ENCODE peak calls at places on chromosome 15, in six cellular contexts. E is heart right ventricle, I is testis, Y is fibroblast of lung, F is ovary, G is brain microvascular endothelial cell. P is an unnamed sample.

GRCh38 chr15:55319537-55320325 is 709 bp downstream of the PIGB start:
- DNase-seq in I (peak), G (no peak), Y (peak), E (no peak), F (peak), P (no peak)

GRCh38 chr15:38069001-38069400 is 134.6 kb downstream of the TMCO5A start:
- DNase-seq in Y (peak), I (no peak), G (peak), E (peak), F (no peak), P (no peak)

GRCh38 chr15:84911879-84912660 is 27.6 kb downstream of the SLC28A1 start:
- DNase-seq in G (peak), F (peak), I (peak), E (peak), Y (peak), P (no peak)

GRCh38 chr15:59741274-59741906 is 52.3 kb upstream of the BNIP2 start:
- DNase-seq in G (peak), E (no peak), I (peak), Y (peak), F (no peak), P (peak)

GRCh38 chr15:52252781-52253180 is 42.8 kb downstream of the MYO5C start:
- DNase-seq in F (no peak), Y (peak), G (peak), E (no peak), I (no peak), P (no peak)

GRCh38 chr15:31090741-31091140 is 10.8 kb downstream of the TRPM1 start:
- DNase-seq in Y (no peak), E (no peak), F (no peak), I (no peak), G (no peak), P (no peak)

GRCh38 chr15:70602281-70602680 is 161.1 kb downstream of the UACA start:
- DNase-seq in Y (no peak), F (no peak), E (no peak), I (no peak), G (no peak), P (no peak)

GRCh38 chr15:84968301-84968700 is 13.4 kb upstream of the PDE8A start:
- DNase-seq in E (no peak), F (no peak), Y (no peak), I (no peak), G (no peak), P (no peak)

GRCh38 chr15:35698978-35699377 is 153.0 kb upstream of the DPH6 start:
- DNase-seq in F (no peak), G (no peak), I (no peak), Y (no peak), E (no peak), P (no peak)

GRCh38 chr15:101351736-101352135 is 56.7 kb upstream of the SNRPA1 start:
- DNase-seq in F (no peak), Y (no peak), G (no peak), I (no peak), E (no peak), P (no peak)

GRCh38 chr15:61841461-61841860 is 218.8 kb downstream of the VPS13C start:
- DNase-seq in E (no peak), F (no peak), G (no peak), I (no peak), Y (no peak), P (no peak)

GRCh38 chr15:75578206-75578947 is 738 bp downstream of the PTPN9 start:
- DNase-seq in I (peak), G (no peak), E (no peak), F (peak), Y (peak), P (peak)

GRCh38 chr15:57418640-57419039 is 42.3 kb downstream of the CGNL1 start:
- DNase-seq in Y (no peak), I (no peak), G (no peak), E (no peak), F (no peak), P (no peak)

GRCh38 chr15:53693729-53694533 is 65.5 kb downstream of the WDR72 start:
- DNase-seq in F (peak), I (peak), E (peak), Y (no peak), G (no peak), P (no peak)

GRCh38 chr15:62845239-62846126 is 197.1 kb upstream of the TPM1 start:
- DNase-seq in Y (no peak), F (no peak), G (no peak), I (no peak), E (no peak), P (no peak)

GRCh38 chr15:31082771-31083393 is 18.6 kb downstream of the TRPM1 start:
- DNase-seq in G (no peak), I (no peak), F (no peak), E (no peak), Y (peak), P (no peak)

GRCh38 chr15:67839358-67839928 is 402 bp downstream of the RNU6-1 start:
- DNase-seq in I (no peak), G (no peak), E (no peak), F (peak), Y (peak), P (peak)

GRCh38 chr15:76206325-76206976 is 104.8 kb downstream of the ETFA start:
- DNase-seq in Y (peak), E (peak), I (peak), F (peak), G (peak), P (no peak)

GRCh38 chr15:92820233-92821021 is 79.7 kb upstream of the CHD2 start:
- DNase-seq in I (peak), G (peak), E (peak), Y (peak), F (peak), P (peak)

GRCh38 chr15:40217166-40217785 is 21.6 kb upstream of the PAK6 start:
- DNase-seq in Y (peak), F (peak), G (peak), I (peak), E (peak), P (peak)

DNA sequence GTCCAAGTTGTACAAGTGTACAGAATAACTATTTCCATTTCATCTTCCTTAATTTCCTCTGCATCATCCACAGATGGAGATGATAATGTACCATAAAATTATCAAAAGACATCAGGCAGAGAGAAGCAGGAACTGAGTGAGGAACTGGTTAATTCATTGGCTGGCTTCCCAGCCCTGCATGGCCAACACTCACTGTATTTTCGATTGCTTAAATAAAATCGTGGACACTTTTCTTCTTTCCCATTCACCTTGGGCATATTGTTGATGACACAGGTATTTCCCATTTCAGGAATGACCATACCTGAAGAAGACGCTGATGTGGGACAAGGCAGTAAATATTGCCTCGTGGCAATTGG is 144.2 kb upstream of the ABHD17C start:
- DNase-seq in E (no peak), Y (peak), F (no peak), I (no peak), G (peak), P (no peak)
- H3K27ac ChIP-seq in E (no peak), Y (peak), F (no peak), I (no peak), G (peak), P (no peak)

DNA sequence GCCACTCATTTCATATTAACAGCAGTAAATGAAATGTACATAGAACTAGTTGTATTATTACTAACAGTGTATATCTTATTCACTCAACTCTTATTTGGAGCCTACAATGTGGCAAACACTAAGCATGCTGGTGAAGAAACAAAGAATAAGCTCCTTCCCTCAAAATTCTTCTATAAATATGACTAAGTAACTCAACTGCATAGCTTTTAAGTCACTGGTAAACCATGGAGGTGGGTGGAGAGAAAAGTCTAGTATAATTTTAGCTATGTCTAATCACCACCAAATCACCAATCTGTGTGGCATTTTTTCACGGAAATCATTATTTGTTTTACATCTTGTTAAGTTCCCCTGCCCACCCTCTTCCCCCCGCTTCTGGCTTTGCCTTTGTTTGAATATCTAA is 17.5 kb downstream of the COPS2 start:
- DNase-seq in G (peak), F (no peak), I (no peak), Y (no peak), E (no peak), P (no peak)
- TF ChIP-seq CTCF in G (no peak), F (no peak), I (no peak), Y (no peak), E (no peak), P (no peak)

GRCh38 chr15:95210436-95210981 is 979.1 kb downstream of the MCTP2 start:
- DNase-seq in G (no peak), E (no peak), I (no peak), F (no peak), Y (no peak), P (no peak)

DNA sequence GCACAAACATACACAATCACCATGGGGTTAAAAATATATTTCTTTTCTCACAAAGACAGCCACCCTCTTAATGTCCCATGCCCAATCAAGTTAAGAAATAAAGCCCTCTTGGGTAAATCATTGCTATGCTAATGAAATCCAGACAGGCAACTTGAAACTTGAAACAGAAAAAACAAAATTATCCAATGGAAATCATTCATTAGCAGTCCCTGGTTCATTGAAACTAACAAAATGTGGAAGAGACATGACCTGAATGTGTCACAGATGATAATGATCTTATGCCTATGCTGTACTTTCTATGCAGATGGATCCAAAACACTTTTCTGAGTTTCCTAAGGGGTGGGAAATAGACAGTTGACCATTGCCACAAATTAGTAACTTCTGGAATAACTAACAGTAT is 983.7 kb downstream of the MCTP2 start:
- DNase-seq in F (no peak), G (no peak), I (no peak), E (no peak), Y (no peak), P (no peak)
- H3K4me3 ChIP-seq in F (no peak), G (no peak), I (no peak), E (no peak), Y (no peak), P (no peak)

GRCh38 chr15:80489030-80489594 is 84.9 kb downstream of the ARNT2 start:
- DNase-seq in I (peak), E (no peak), Y (peak), F (no peak), G (peak), P (no peak)
- H3K27ac ChIP-seq in I (peak), E (no peak), Y (peak), F (peak), G (peak), P (no peak)

GRCh38 chr15:48406911-48407310 is 75.7 kb downstream of the DUT start:
- DNase-seq in Y (no peak), I (no peak), E (no peak), G (no peak), F (no peak), P (no peak)
- TF ChIP-seq CTCF in Y (peak), I (no peak), E (no peak), G (peak), F (no peak), P (peak)

DNA sequence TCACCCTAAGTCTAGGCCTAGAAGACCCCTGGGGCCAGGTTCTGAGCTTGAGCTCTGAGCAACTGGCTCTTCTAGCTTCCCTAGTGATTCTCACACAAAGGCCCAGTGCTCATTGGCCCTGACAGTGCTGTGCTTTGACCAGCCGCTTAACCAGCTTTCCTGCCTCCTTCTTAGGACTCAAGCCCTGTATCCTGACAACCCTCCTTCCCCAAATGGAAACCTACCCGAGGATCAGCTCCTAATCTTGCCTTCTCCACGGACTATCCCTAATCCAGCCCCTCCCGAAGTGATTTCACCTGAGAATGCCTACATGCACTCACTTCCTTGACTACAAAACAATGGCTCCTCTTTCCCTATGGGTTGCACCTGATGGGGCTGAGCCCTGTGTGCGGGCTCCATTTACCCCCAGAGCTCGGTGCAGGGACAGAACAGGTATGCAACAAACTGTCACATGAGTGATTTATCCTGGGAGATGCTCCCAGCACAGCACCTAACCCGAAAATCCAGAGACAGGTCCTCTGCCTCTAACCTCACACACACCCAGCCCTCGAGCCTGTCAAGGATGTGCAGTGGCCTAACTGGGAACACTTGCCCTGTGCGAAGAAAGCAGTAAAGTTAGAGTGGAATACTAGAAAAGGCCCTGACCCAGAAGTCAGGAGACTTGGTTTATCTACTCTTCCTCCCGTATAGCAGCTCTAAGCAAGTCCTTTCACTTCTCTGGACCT is 2.3 kb downstream of the MEGF11 start:
- DNase-seq in F (no peak), Y (no peak), I (no peak), G (no peak), E (no peak), P (peak)
- H3K4me3 ChIP-seq in F (no peak), Y (no peak), I (no peak), G (no peak), E (no peak), P (no peak)

DNA sequence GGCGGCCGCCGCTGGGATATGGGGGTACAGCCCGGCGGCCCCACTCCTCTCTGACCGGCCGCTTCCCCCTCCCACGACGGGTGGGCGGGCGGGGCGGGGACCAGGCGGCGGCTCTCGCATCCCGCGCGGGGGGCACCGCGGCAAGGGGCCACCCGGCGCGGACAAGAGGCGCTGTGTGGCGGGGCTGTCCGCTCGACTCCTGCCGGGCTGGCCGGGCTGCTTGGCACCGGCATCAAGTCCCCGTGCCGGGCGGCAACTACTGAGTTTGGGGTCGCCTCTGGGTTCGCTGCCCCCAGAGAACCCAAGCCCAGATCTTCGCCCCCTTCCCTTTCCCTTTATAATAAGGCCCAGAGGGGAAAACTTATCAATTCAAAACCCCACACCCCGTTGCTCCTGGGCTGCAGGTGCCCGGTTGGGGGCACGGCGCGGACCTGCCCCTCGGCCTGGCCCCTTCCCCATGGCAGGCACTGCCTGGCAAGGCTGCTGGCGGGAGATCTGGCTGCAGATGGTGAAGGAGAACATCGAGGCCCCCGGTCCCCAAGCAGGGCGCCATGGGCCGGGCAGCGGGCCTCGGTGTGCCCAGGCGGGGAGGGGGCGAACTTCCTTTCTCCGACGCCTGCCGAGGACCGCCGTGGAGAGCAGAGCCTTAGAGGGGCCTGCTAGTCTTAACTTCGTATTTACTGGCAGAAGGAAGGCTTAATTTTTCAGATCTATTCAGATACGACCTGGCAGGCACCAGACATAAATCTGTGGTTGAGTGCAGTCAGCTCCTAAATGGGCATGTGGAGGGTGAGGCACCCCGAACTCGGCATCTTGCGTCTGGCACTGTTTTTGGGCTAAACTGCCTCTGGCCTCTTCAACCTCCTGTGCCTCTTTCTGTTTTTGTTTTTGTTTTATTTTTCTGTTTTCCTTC is 913 bp downstream of the APBA2 start:
- DNase-seq in E (no peak), G (no peak), I (no peak), F (no peak), Y (no peak), P (no peak)
- H3K27ac ChIP-seq in E (no peak), G (no peak), I (no peak), F (no peak), Y (no peak), P (no peak)